ENCODE peak calls at places on chromosomes 2 and 18, in nine cellular contexts. W is Calu3, K is stomach, Z is right lobe of liver, H is endothelial cell, X is Peyer's patch, G is PC-9, O is A549, F is choroid plexus epithelial cell. M is an unnamed sample.

GRCh38 chr2:212548459-212548815 is 9.8 kb upstream of the ERBB4 start:
- DNase-seq in W (peak; percentile 39), K (no peak), Z (no peak), H (peak; percentile 21), X (no peak), G (peak; percentile 9), O (no peak), F (peak; percentile 65), M (no peak)

GRCh38 chr18:47490882-47491281 is 239.4 kb upstream of the SKOR2 start:
- DNase-seq in W (no peak), K (no peak), Z (no peak), H (no peak), X (no peak), G (no peak), O (no peak), F (no peak), M (no peak)

GRCh38 chr2:201136889-201137321 is 20.9 kb downstream of the CFLAR start:
- DNase-seq in W (no peak), K (no peak), Z (no peak), H (no peak), X (no peak), G (no peak), O (no peak), F (no peak), M (no peak)

GRCh38 chr2:3522851-3523481 is 3.6 kb upstream of the ADI1 start:
- DNase-seq in W (no peak), K (peak; percentile 55), Z (no peak), H (no peak), X (no peak), G (no peak), O (no peak), F (peak; percentile 20), M (peak; percentile 83)

GRCh38 chr2:130791617-130791939 is 36.2 kb downstream of the AMER3 start:
- DNase-seq in W (no peak), K (peak; percentile 35), Z (no peak), H (no peak), X (no peak), G (no peak), O (no peak), F (no peak), M (no peak)

GRCh38 chr18:74869904-74870863 is 272.5 kb downstream of the ZNF407 start:
- DNase-seq in W (no peak), K (no peak), Z (no peak), H (no peak), X (no peak), G (no peak), O (no peak), F (peak; percentile 46), M (no peak)

GRCh38 chr2:70779911-70780580 is 10.4 kb downstream of the FIGLA start:
- DNase-seq in W (no peak), K (no peak), Z (no peak), H (no peak), X (no peak), G (no peak), O (no peak), F (no peak), M (no peak)

GRCh38 chr2:67627456-67627855 is 230.3 kb downstream of the ETAA1 start:
- DNase-seq in W (no peak), K (no peak), Z (no peak), H (no peak), X (no peak), G (no peak), O (no peak), F (no peak), M (no peak)

GRCh38 chr18:24631238-24632025 is 171.0 kb downstream of the HRH4 start:
- DNase-seq in W (no peak), K (no peak), Z (no peak), H (no peak), X (no peak), G (no peak), O (no peak), F (no peak), M (no peak)

GRCh38 chr2:204272089-204272488 is 273.2 kb upstream of the PARD3B start:
- DNase-seq in W (no peak), K (no peak), Z (no peak), H (no peak), X (no peak), G (no peak), O (no peak), F (no peak), M (no peak)

GRCh38 chr2:231673348-231673770 is 35.0 kb upstream of the PTMA start:
- DNase-seq in W (peak; percentile 74), K (peak; percentile 82), Z (no peak), H (peak; percentile 76), X (peak; percentile 87), G (peak; percentile 94), O (peak; percentile 84), F (peak; percentile 73), M (peak; percentile 84)

GRCh38 chr2:10768063-10768507 is 44.5 kb downstream of the PDIA6 start:
- DNase-seq in W (no peak), K (no peak), Z (no peak), H (no peak), X (no peak), G (no peak), O (no peak), F (no peak), M (peak; percentile 44)

GRCh38 chr2:65071499-65072180 is 15.4 kb downstream of the CEP68 start:
- DNase-seq in W (no peak), K (no peak), Z (peak; percentile 46), H (peak; percentile 28), X (no peak), G (no peak), O (no peak), F (peak; percentile 52), M (peak; percentile 76)
- TF ChIP-seq CTCF in W (no peak), K (no peak), Z (peak; percentile 14), H (peak; percentile 25), X (peak; percentile 26), G (no peak), O (no peak), F (peak; percentile 67), M (no peak)

DNA sequence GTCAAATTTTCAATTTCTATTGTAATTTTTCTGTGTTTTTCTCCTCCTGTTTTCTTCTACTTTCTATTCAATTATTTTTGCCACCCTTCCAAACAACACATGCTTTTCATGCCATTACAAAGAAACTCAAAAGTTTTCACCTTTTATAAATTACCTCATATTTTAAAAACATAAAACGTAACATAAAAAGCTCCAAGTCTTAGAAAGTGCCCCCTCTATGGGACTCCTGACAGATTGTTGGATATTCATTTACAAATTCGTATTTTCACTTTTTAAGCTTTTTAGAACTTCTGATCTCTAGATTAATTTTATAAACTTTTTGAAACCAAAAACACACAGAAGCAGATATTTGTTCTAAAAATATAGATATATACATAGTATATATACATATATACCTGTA is 1.6 kb downstream of the COL5A2 start:
- DNase-seq in W (no peak), K (no peak), Z (no peak), H (no peak), X (no peak), G (no peak), O (peak; percentile 13), F (peak; percentile 70), M (no peak)
- TF ChIP-seq CTCF in W (no peak), K (no peak), Z (peak; percentile 21), H (peak; percentile 45), X (no peak), G (peak; percentile 10), O (peak; percentile 51), F (peak; percentile 51), M (no peak)

GRCh38 chr2:233062946-233063268 is 2.8 kb downstream of the INPP5D start:
- DNase-seq in W (no peak), K (no peak), Z (no peak), H (no peak), X (no peak), G (no peak), O (no peak), F (no peak), M (no peak)

GRCh38 chr2:233063976-233064411 is 3.9 kb downstream of the INPP5D start:
- DNase-seq in W (no peak), K (peak; percentile 26), Z (peak; percentile 41), H (no peak), X (no peak), G (no peak), O (no peak), F (no peak), M (no peak)

GRCh38 chr2:233064526-233065199 is 4.5 kb downstream of the INPP5D start:
- DNase-seq in W (no peak), K (peak; percentile 24), Z (peak; percentile 28), H (no peak), X (peak; percentile 14), G (no peak), O (no peak), F (no peak), M (peak; percentile 34)

GRCh38 chr2:233062447-233062842 is 2.3 kb downstream of the INPP5D start:
- DNase-seq in W (no peak), K (peak; percentile 23), Z (peak; percentile 48), H (no peak), X (no peak), G (no peak), O (no peak), F (no peak), M (peak; percentile 60)

GRCh38 chr2:233063269-233063975 is 3.3 kb downstream of the INPP5D start:
- DNase-seq in W (no peak), K (peak; percentile 41), Z (peak; percentile 44), H (no peak), X (peak; percentile 45), G (no peak), O (peak; percentile 18), F (no peak), M (peak; percentile 58)
- TF ChIP-seq CTCF in W (peak; percentile 18), K (no peak), Z (no peak), H (peak; percentile 35), X (no peak), G (no peak), O (no peak), F (no peak), M (no peak)

GRCh38 chr2:218727502-218728165 is 17.0 kb downstream of the TTLL4 start:
- DNase-seq in W (no peak), K (no peak), Z (no peak), H (no peak), X (no peak), G (no peak), O (no peak), F (peak; percentile 62), M (no peak)
- TF ChIP-seq CTCF in W (no peak), K (peak; percentile 26), Z (peak; percentile 45), H (no peak), X (peak; percentile 66), G (peak; percentile 70), O (peak; percentile 25), F (peak; percentile 64), M (no peak)

DNA sequence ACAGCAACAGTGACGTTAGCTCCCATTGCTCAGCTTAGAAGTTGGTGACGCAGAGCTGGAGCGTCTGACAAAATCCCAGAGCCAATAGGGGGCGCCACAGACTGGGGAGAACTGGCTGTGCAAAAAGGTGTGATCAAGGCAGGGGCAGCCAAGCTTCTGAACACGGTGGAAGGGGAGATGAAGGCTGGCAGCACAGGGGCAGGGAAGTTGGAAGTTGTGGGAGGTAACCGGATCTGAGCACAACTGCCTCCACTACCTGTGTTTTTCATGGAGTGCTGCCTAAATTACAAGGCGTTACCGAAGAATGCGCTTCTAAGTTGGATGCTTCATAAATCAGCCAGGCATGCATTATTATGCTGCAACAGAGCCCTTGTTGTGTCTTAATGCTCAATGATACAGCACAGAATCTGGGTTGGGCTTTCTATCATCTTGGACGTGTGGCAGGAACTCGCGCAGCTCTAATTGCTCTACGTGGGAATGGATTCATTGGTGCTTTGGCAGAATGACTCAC is 370.0 kb downstream of the SLC4A3 start:
- DNase-seq in W (peak; percentile 40), K (no peak), Z (no peak), H (peak; percentile 84), X (no peak), G (peak; percentile 2), O (no peak), F (peak; percentile 70), M (no peak)
- TF ChIP-seq CTCF in W (peak; percentile 31), K (no peak), Z (no peak), H (peak; percentile 64), X (no peak), G (peak; percentile 44), O (peak; percentile 21), F (peak; percentile 86), M (no peak)

GRCh38 chr2:238139841-238140439 is 1.5 kb downstream of the KLHL30 start:
- DNase-seq in W (no peak), K (no peak), Z (no peak), H (no peak), X (no peak), G (no peak), O (no peak), F (no peak), M (no peak)
- TF ChIP-seq CTCF in W (no peak), K (no peak), Z (no peak), H (no peak), X (no peak), G (peak; percentile 9), O (no peak), F (no peak), M (no peak)